ENCODE peak calls at places on chromosomes 1 and 21, in five cellular contexts. A, Z, C, U and N are unnamed samples.

GRCh38 chr1:9844106-9844505 is 20.3 kb upstream of the CLSTN1 start:
- DNase-seq in U (peak), Z (no peak), C (no peak), A (no peak), N (no peak)

GRCh38 chr1:44050261-44050660 is 19.0 kb upstream of the SLC6A9 start:
- DNase-seq in Z (no peak), C (no peak), A (no peak), U (no peak), N (no peak)

GRCh38 chr1:32100359-32100758 is 7.5 kb upstream of the KPNA6 start:
- DNase-seq in Z (no peak), U (peak), C (no peak), A (no peak), N (no peak)

GRCh38 chr1:234998174-234998741 is 130.4 kb downstream of the TOMM20 start:
- DNase-seq in U (no peak), Z (peak), A (peak), C (no peak), N (peak)

GRCh38 chr1:221740260-221740830 is 1.5 kb downstream of the DUSP10 start:
- DNase-seq in Z (no peak), U (no peak), A (no peak), C (no peak), N (no peak)

GRCh38 chr1:27656157-27656893 is 15.7 kb downstream of the IFI6 start:
- DNase-seq in Z (peak), A (peak), C (no peak), U (peak), N (no peak)

GRCh38 chr1:206637605-206638004 is 2.3 kb downstream of the DYRK3 start:
- DNase-seq in A (no peak), Z (no peak), C (no peak), U (no peak), N (no peak)

GRCh38 chr1:47776554-47777156 is 220.5 kb downstream of the TRABD2B start:
- DNase-seq in U (no peak), Z (no peak), A (no peak), C (no peak), N (no peak)

GRCh38 chr1:64240209-64240608 is 36.8 kb downstream of the UBE2U start:
- DNase-seq in Z (no peak), C (no peak), U (no peak), A (no peak), N (no peak)

GRCh38 chr1:29502225-29502755 is 266.0 kb downstream of the PTPRU start:
- DNase-seq in Z (no peak), A (peak), C (no peak), U (no peak), N (no peak)

GRCh38 chr1:178232949-178233348 is 139.0 kb downstream of the RASAL2 start:
- DNase-seq in U (no peak), C (no peak), A (no peak), Z (no peak), N (no peak)

GRCh38 chr1:24727490-24728214 is 17.6 kb upstream of the CLIC4 start:
- DNase-seq in C (no peak), Z (peak), U (peak), A (peak), N (no peak)

GRCh38 chr1:94819945-94820746 is at the start of gene SLC44A3:
- DNase-seq in C (no peak), A (peak), U (peak), Z (peak), N (no peak)

GRCh38 chr1:16420719-16421118 is 16.5 kb downstream of the SPATA21 start:
- DNase-seq in A (no peak), U (peak), C (peak), Z (no peak), N (no peak)

GRCh38 chr1:54013393-54014008 is 4.5 kb downstream of the LDLRAD1 start:
- DNase-seq in A (no peak), C (no peak), Z (no peak), U (no peak), N (no peak)

GRCh38 chr1:244239261-244239770 is 188.2 kb downstream of the ZBTB18 start:
- DNase-seq in U (no peak), Z (no peak), C (no peak), A (no peak), N (peak)

GRCh38 chr1:84653130-84653680 is 37.1 kb downstream of the SSX2IP start:
- DNase-seq in U (no peak), A (no peak), Z (no peak), C (no peak), N (no peak)

GRCh38 chr1:96833376-96833775 is 111.8 kb downstream of the PTBP2 start:
- DNase-seq in U (no peak), C (no peak), Z (no peak), A (no peak), N (no peak)

GRCh38 chr1:87064309-87064708 is 149.9 kb downstream of the HS2ST1 start:
- DNase-seq in Z (no peak), A (no peak), C (no peak), U (no peak), N (no peak)

GRCh38 chr1:147651466-147651865 is 18.9 kb downstream of the ACP6 start:
- DNase-seq in A (no peak), Z (no peak), C (no peak), U (no peak), N (no peak)

GRCh38 chr1:110292327-110292741 is 46.8 kb upstream of the RBM15 start:
- DNase-seq in Z (no peak), U (no peak), A (no peak), C (no peak), N (no peak)

GRCh38 chr1:87335175-87335992 is 6.7 kb downstream of the LMO4 start:
- DNase-seq in Z (peak), C (no peak), A (peak), U (peak), N (no peak)

GRCh38 chr1:232501856-232502255 is 128.1 kb downstream of the SIPA1L2 start:
- DNase-seq in C (no peak), Z (no peak), U (no peak), A (no peak), N (no peak)

GRCh38 chr1:181011301-181012202 is 11.1 kb downstream of the STX6 start:
- DNase-seq in C (no peak), Z (no peak), U (no peak), A (no peak), N (no peak)

GRCh38 chr1:107942829-107943228 is 22.2 kb downstream of the VAV3 start:
- DNase-seq in A (no peak), Z (no peak), C (no peak), U (no peak), N (no peak)

GRCh38 chr21:37437376-37438080 is 71.0 kb downstream of the DYRK1A start:
- DNase-seq in C (no peak), Z (no peak), A (no peak), U (no peak), N (no peak)

GRCh38 chr1:168035345-168035744 is 98.5 kb upstream of the MPC2 start:
- DNase-seq in A (no peak), C (no peak), Z (no peak), U (no peak), N (no peak)

GRCh38 chr1:16162163-16162822 is 6.4 kb upstream of the EPHA2 start:
- DNase-seq in Z (no peak), C (peak), U (no peak), A (no peak), N (no peak)

GRCh38 chr1:201715801-201716741 is 112.9 kb upstream of the IPO9 start:
- DNase-seq in U (peak), C (no peak), A (no peak), Z (no peak), N (no peak)
- H3K27ac ChIP-seq in U (no peak), C (no peak), A (peak), Z (peak), N (no peak)

DNA sequence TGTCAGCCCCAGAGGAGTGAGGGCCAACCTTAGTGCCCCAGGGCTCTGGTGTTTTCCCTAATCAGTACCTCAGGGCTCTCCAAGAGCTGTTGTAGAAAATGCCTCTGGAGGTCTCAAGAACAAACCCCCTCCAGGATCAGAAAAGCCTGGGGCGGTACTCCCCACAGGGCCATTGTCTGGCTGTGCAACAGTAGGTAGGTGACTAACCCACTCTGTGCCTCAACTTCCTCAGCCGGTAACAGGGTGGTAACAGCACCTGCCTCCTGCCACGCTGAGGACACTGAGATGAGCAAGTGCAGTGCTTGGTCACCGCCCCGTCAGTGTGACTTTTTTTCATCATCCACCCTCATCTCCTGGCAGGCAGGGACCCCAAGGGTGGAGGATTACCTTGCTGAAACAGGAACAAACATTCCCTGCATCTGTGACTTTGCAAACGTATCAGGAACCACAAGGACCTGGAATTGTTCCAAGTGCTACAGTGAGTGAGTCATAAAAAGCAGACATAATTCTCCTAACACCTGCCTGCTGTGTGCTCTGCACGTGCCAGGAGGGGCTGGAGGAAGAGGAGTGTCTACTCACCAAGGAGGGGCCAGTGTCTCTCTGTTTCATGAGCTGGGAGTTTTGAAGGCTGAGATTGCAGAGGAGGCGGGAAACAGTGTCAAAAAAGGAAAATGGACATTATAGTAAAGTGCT is 440.8 kb downstream of the NPHP4 start:
- DNase-seq in C (no peak), A (no peak), Z (no peak), U (no peak), N (no peak)
- H3K27ac ChIP-seq in C (no peak), A (no peak), Z (no peak), U (no peak), N (no peak)

DNA sequence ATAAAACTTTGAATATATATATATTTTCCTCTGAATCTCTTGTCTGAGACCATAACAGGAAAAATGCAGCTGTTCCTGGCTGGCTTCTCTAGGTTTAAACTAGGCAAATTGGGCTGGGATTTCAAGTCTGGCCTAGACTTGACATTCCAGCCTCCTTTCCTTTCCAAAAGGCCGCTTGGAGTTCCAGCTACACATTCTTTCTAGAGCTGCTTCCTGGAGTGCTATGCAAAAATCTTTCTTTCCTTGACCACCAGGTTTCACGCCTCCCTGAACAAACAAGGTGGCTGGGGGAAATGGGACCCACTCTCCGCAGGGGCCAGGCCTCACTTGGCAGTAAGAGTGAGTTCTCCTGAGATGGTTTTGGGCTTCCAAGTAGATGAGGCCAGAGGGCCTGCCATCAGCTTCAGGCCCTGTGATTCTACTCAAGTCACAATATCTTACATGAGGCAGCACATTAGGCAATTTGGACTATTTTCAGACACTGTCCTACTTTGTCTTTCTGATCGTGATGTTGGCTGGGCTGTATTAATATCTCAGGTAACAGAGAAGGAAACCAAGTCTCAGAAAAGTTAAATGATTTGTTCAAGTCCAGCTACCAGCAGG is 102.4 kb downstream of the FAM78B start:
- DNase-seq in Z (no peak), C (no peak), A (no peak), U (no peak), N (no peak)
- H3K27ac ChIP-seq in Z (no peak), C (no peak), A (peak), U (no peak), N (no peak)

DNA sequence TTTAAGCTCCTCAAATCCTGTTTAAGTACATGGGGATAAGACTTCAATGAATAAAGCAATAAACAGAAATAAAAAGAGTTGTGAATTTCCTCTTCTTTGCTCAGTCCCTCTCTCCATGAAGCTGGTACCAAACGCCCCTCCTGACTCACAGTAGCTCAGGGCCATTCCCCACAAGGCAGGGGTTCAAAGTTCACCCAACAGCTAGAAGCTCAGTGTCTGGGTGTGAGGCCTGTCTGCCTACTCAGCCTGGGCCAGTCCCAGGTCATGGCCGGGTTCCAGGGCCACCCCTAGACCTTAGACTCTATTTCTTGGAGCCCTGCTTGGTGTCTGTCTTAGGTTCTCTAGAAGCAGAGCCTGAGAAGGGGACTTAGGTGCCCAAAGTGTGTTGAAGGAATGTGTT is 251.5 kb downstream of the GRIK3 start:
- DNase-seq in A (no peak), C (no peak), U (no peak), Z (no peak), N (no peak)
- H3K27ac ChIP-seq in A (no peak), C (no peak), U (no peak), Z (no peak), N (no peak)

GRCh38 chr1:1135339-1136111 is 19.6 kb upstream of the C1orf159 start:
- DNase-seq in C (no peak), A (no peak), Z (no peak), U (no peak), N (no peak)

GRCh38 chr1:1134300-1134961 is 18.5 kb upstream of the C1orf159 start:
- DNase-seq in U (no peak), Z (no peak), A (no peak), C (no peak), N (no peak)

GRCh38 chr1:1140673-1141072 is 24.8 kb upstream of the C1orf159 start:
- DNase-seq in U (no peak), A (no peak), Z (no peak), C (no peak), N (no peak)

GRCh38 chr1:1136547-1137230 is 20.8 kb upstream of the C1orf159 start:
- DNase-seq in U (peak), A (no peak), Z (no peak), C (no peak), N (no peak)

DNA sequence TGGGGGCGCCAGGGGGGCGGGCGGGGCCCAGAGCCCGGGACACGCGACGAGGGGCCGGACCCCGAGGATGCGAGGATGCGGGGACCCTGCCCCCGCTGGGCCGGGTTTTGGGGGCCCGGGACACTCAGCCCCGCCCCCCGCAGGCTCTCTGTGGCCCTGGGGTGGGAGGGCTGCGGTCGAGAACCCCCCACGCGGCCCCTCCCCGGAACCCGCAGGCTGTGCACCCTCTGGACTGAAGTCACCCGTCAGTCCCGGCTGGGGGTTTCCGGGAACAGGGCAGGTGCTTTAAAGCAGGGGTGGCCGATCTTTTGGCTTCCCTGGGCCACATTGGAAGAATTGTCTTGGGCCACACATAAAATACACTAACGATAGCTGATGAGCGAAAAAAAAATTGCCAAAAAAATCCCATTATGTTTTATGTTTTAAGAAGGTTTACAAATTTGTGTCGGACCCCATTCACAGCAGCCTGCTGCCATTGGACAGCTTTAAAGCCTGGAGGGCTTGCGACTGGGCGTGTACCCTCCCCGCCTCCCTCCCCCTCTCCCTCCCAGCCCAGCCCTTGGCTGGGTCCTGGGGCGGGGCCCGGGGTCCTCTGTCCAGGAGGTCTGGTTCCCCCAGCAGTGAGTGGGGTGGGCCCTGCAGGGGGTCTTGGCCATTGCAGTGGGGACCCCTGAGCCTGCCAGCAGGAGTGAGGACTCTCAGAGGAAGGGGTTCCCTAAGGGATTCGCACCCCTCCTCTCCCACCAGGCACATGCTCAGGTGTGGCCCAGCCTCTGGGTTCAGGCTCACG is 21.6 kb upstream of the C1orf159 start:
- DNase-seq in A (no peak), U (peak), Z (no peak), C (peak), N (no peak)
- H3K27ac ChIP-seq in A (no peak), U (no peak), Z (no peak), C (peak), N (no peak)